ENCODE peak calls at places on chromosomes 12 and 14, in ten cellular contexts. Z, G, Q, P, B, T, X, E, O and V are unnamed samples. For H3K9me3, the result is how much of the 10 kb centered on the place peaks cover.

GRCh38 chr12:113971392-113971791 is 5.3 kb upstream of the RBM19 start:
- DNase-seq in Z (no peak), G (no peak), Q (no peak), P (no peak), B (no peak), T (no peak), X (no peak), E (no peak), O (no peak), V (no peak)

GRCh38 chr14:30227871-30228270 is 300.2 kb upstream of the PRKD1 start:
- DNase-seq in Z (peak), G (peak), Q (peak), P (no peak), B (no peak), T (no peak), X (peak), E (peak), O (no peak), V (no peak)

GRCh38 chr14:54182419-54183040 is 214.3 kb upstream of the CDKN3 start:
- DNase-seq in Z (no peak), G (peak), Q (no peak), P (no peak), B (no peak), T (no peak), X (peak), E (peak), O (no peak), V (no peak)

GRCh38 chr12:51788876-51789275 is 59.6 kb downstream of the FIGNL2 start:
- DNase-seq in Z (no peak), G (peak), Q (no peak), P (no peak), B (no peak), T (no peak), X (peak), E (peak), O (no peak), V (no peak)

GRCh38 chr14:104384776-104385071 is 194.8 kb upstream of the C14orf180 start:
- DNase-seq in Z (no peak), G (no peak), Q (no peak), P (no peak), B (no peak), T (no peak), X (no peak), E (no peak), O (no peak), V (no peak)

GRCh38 chr14:50003213-50004021 is 110.5 kb downstream of the ARF6 start:
- DNase-seq in Z (peak), G (peak), Q (peak), P (peak), B (peak), T (peak), X (peak), E (peak), O (peak), V (peak)

GRCh38 chr12:127396720-127397119 is 870.2 kb upstream of the TMEM132C start:
- DNase-seq in Z (no peak), G (no peak), Q (no peak), P (no peak), B (no peak), T (no peak), X (no peak), E (peak), O (no peak), V (no peak)

GRCh38 chr12:56255671-56256070 is 2.5 kb downstream of the ANKRD52 start:
- DNase-seq in Z (no peak), G (no peak), Q (no peak), P (no peak), B (no peak), T (no peak), X (no peak), E (no peak), O (no peak), V (no peak)

GRCh38 chr14:104819361-104819771 is 18.5 kb downstream of the ZBTB42 start:
- DNase-seq in Z (peak), G (no peak), Q (no peak), P (peak), B (no peak), T (no peak), X (no peak), E (no peak), O (no peak), V (no peak)

GRCh38 chr12:52980773-52981423 is 25.4 kb upstream of the EIF4B start:
- DNase-seq in Z (peak), G (peak), Q (peak), P (peak), B (peak), T (peak), X (peak), E (peak), O (peak), V (peak)

GRCh38 chr14:23141706-23142467 is 22.8 kb upstream of the CEBPE start:
- DNase-seq in Z (peak), G (peak), Q (peak), P (peak), B (no peak), T (no peak), X (peak), E (peak), O (peak), V (peak)

GRCh38 chr14:94313991-94314655 is 9.0 kb downstream of the SERPINA6 start:
- DNase-seq in Z (peak), G (peak), Q (no peak), P (no peak), B (no peak), T (no peak), X (peak), E (peak), O (no peak), V (no peak)

GRCh38 chr12:117204146-117204545 is 13.9 kb upstream of the FBXO21 start:
- DNase-seq in Z (no peak), G (no peak), Q (no peak), P (no peak), B (no peak), T (no peak), X (no peak), E (no peak), O (no peak), V (no peak)

GRCh38 chr12:96445743-96446655 is 43.4 kb upstream of the CFAP54 start:
- DNase-seq in Z (no peak), G (peak), Q (no peak), P (no peak), B (peak), T (peak), X (peak), E (peak), O (peak), V (no peak)

GRCh38 chr12:109771746-109772621 is 58.4 kb downstream of the FAM222A start:
- DNase-seq in Z (no peak), G (no peak), Q (no peak), P (no peak), B (no peak), T (no peak), X (no peak), E (no peak), O (no peak), V (no peak)

GRCh38 chr12:63930971-63931370 is 86.5 kb downstream of the SRGAP1 start:
- DNase-seq in Z (no peak), G (peak), Q (no peak), P (no peak), B (no peak), T (no peak), X (peak), E (peak), O (no peak), V (no peak)

GRCh38 chr12:72246370-72246769 is 25.8 kb upstream of the TRHDE start:
- DNase-seq in Z (no peak), G (no peak), Q (no peak), P (no peak), B (no peak), T (no peak), X (no peak), E (peak), O (no peak), V (no peak)

GRCh38 chr12:51871126-51871525 is 16.8 kb upstream of the ANKRD33 start:
- DNase-seq in Z (peak), G (no peak), Q (no peak), P (peak), B (no peak), T (no peak), X (no peak), E (no peak), O (no peak), V (no peak)

GRCh38 chr14:79136437-79137430 is 966.6 kb downstream of the NRXN3 start:
- DNase-seq in Z (no peak), G (no peak), Q (no peak), P (no peak), B (no peak), T (no peak), X (no peak), E (peak), O (no peak), V (no peak)

GRCh38 chr12:79522237-79522636 is 168.5 kb downstream of the PAWR start:
- DNase-seq in Z (no peak), G (no peak), Q (no peak), P (no peak), B (no peak), T (no peak), X (no peak), E (peak), O (no peak), V (no peak)

GRCh38 chr14:92686763-92687427 is 61.5 kb downstream of the LGMN start:
- DNase-seq in Z (peak), G (peak), Q (no peak), P (peak), B (peak), T (peak), X (peak), E (peak), O (peak), V (peak)

GRCh38 chr12:93043192-93043876 is 114.2 kb upstream of the EEA1 start:
- DNase-seq in Z (no peak), G (no peak), Q (no peak), P (no peak), B (no peak), T (no peak), X (no peak), E (no peak), O (no peak), V (no peak)

GRCh38 chr14:74425525-74426201 is 347 bp downstream of the SYNDIG1L start:
- DNase-seq in Z (no peak), G (peak), Q (no peak), P (peak), B (peak), T (no peak), X (no peak), E (no peak), O (peak), V (no peak)

GRCh38 chr12:104665296-104665695 is 208.5 kb downstream of the CHST11 start:
- DNase-seq in Z (no peak), G (no peak), Q (no peak), P (no peak), B (no peak), T (no peak), X (no peak), E (no peak), O (no peak), V (no peak)

GRCh38 chr12:131903270-131904255 is 9.1 kb downstream of the ULK1 start:
- DNase-seq in Z (no peak), G (no peak), Q (no peak), P (no peak), B (no peak), T (no peak), X (no peak), E (no peak), O (peak), V (no peak)

DNA sequence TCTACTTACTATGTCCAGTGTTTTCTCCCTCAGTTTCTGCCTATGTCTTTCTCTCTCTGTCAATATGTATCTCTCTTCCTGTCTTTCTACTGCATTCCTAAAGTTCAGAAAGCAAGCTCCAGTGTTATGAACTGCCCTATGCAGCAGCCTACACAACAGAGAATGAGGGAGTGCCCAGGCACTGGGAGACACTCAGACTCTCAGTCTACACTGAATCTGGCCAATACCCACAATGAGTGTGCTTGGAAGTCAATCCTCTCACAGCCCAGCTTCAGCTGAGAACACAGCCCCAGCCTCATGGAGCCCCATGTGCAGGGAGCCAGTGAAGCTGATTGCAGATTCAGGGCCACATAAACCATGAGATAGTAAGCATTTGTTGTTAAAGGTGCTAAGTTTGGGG is 128.7 kb downstream of the ALG10 start:
- DNase-seq in Z (no peak), G (no peak), Q (no peak), P (no peak), B (no peak), T (no peak), X (no peak), E (no peak), O (no peak), V (no peak)
- H3K9me3 ChIP-seq in Z (under half), G (under half), Q (under half), P (under half), B (under half), T (under half), X (under half), E (under half), O (under half), V (under half)

DNA sequence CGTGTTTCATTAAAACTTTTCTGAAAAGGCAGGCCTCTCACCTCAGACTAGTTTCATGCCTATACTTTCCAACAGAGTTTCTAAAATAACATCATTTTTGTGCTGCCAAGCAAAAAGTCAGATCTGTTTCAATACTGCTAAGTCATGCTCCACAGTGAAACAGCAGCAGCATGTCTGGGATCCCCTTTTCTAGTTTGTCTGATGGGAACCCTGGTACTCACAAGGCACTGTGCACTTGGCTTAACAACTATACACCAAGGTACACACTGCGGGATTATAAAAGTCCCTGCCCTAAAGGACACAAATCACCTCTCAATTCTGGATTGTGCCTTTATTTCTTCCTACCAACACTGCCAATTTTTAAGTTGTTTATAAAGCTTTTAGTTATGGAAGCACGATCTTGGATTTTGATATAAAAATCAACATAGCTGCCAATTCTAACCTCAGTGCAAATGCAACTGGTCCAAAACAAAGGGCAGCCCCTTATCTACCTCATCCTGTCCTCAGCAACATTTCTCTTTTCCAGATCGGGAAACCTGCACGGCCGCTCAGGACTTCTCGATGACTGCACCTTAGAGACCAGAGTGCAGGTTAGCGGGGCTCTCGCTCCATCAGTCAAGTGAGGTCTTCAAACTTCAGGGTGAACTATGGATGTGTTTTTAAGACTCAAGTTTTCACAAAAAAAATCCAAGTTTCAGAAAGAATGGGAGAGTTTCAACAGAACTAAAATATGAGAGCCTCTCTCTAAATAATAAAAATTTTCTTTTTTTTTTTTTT is 1.7 kb upstream of the EIF5 start:
- DNase-seq in Z (no peak), G (no peak), Q (no peak), P (peak), B (no peak), T (peak), X (no peak), E (no peak), O (no peak), V (no peak)
- H3K4me3 ChIP-seq in Z (no peak), G (peak), Q (peak), P (no peak), B (no peak), T (peak), X (no peak), E (no peak), O (no peak), V (no peak)

GRCh38 chr14:89598548-89599186 is 181.6 kb upstream of the FOXN3 start:
- DNase-seq in Z (no peak), G (peak), Q (no peak), P (no peak), B (no peak), T (peak), X (peak), E (no peak), O (no peak), V (peak)
- H3K9me3 ChIP-seq in Z (under half), G (under half), Q (under half), P (under half), B (under half), T (half or more), X (under half), E (under half), O (under half), V (under half)

GRCh38 chr12:120668797-120669054 is 18.2 kb upstream of the MLEC start:
- DNase-seq in Z (no peak), G (no peak), Q (no peak), P (no peak), B (no peak), T (no peak), X (no peak), E (no peak), O (no peak), V (no peak)
- H3K4me3 ChIP-seq in Z (no peak), G (no peak), Q (no peak), P (no peak), B (no peak), T (peak), X (no peak), E (no peak), O (no peak), V (no peak)